ENCODE peak calls at places on chromosomes 16 and 17, in four cellular contexts. One of them, this sample, is unnamed.

GRCh38 chr16:23400387-23400930 is 52.5 kb downstream of the COG7 start:
- DNase-seq in HepG2: no peak
- DNase-seq in K562: no peak
- DNase-seq in SK-N-SH: no peak
- DNase-seq in this sample: no peak

GRCh38 chr16:89167425-89167941 is 4.1 kb upstream of the CDH15 start:
- DNase-seq in HepG2: peak
- DNase-seq in SK-N-SH: peak
- DNase-seq in K562: peak
- DNase-seq in this sample: peak

GRCh38 chr16:84141143-84141670 is 3.8 kb downstream of the HSDL1 start:
- DNase-seq in HepG2: peak
- DNase-seq in K562: no peak
- DNase-seq in SK-N-SH: no peak
- DNase-seq in this sample: peak

GRCh38 chr17:37489197-37490001 is at the start of gene DUSP14:
- DNase-seq in SK-N-SH: peak
- DNase-seq in HepG2: peak
- DNase-seq in K562: peak
- DNase-seq in this sample: peak

GRCh38 chr17:38777641-38778250 is 21.6 kb downstream of the PIP4K2B start:
- DNase-seq in HepG2: no peak
- DNase-seq in K562: no peak
- DNase-seq in SK-N-SH: no peak
- DNase-seq in this sample: no peak

GRCh38 chr17:72430611-72431432 is 310.0 kb downstream of the SOX9 start:
- DNase-seq in SK-N-SH: no peak
- DNase-seq in HepG2: no peak
- DNase-seq in K562: peak
- DNase-seq in this sample: peak

GRCh38 chr16:7744546-7745294 is 412.1 kb downstream of the RBFOX1 start:
- DNase-seq in SK-N-SH: no peak
- DNase-seq in K562: no peak
- DNase-seq in HepG2: no peak
- DNase-seq in this sample: no peak

GRCh38 chr17:80729016-80729415 is 184.4 kb downstream of the RPTOR start:
- DNase-seq in K562: no peak
- DNase-seq in HepG2: no peak
- DNase-seq in SK-N-SH: no peak
- DNase-seq in this sample: no peak

GRCh38 chr17:48047113-48047740 is 932 bp upstream of the NFE2L1 start:
- DNase-seq in HepG2: no peak
- DNase-seq in SK-N-SH: no peak
- DNase-seq in K562: no peak
- DNase-seq in this sample: no peak

DNA sequence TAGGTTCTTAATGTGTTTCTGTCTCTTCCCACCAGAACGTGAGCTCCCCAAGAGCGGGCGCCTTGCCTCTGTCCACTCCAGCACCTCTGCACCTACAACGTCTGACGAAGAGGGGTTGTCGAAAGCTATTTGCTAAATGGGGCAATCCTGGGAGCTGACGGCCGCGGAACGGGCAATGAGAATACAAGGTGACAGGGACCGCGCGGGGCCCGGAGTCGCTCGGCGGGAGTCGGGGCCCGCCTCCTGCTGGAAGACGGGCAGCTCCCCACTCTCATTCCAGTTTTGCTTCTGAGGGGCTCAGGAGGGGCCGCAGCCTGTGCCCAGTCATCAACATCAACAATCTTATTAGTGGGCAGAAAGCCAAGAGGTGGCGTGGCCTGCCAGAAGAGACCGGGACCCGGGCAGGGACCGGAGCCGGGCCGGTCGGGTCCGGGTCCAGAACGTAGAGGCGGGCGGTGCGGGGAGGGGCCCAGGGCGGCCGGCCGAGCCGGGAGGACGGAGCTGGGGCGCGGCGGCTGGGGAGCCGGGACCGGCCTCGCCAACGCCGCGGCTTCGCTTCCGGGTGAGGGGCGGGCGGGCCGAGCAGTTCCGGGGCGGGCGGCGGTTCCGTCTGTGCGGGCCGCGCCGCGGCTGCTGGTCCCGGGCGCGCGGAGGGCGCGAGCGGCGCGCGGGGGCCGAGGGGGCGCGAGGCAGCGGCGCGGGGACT is at the start of gene MOSMO:
- DNase-seq in K562: peak
- DNase-seq in HepG2: peak
- DNase-seq in SK-N-SH: peak
- DNase-seq in this sample: no peak
- TF ChIP-seq ELF1 in K562: peak
- TF ChIP-seq ELF1 in HepG2: peak
- TF ChIP-seq ELF1 in SK-N-SH: peak
- TF ChIP-seq ELF1 in this sample: no peak

GRCh38 chr17:12116143-12116542 is 95.5 kb downstream of the MAP2K4 start:
- DNase-seq in K562: no peak
- DNase-seq in SK-N-SH: no peak
- DNase-seq in HepG2: no peak
- DNase-seq in this sample: no peak

GRCh38 chr17:12107905-12108304 is 87.2 kb downstream of the MAP2K4 start:
- DNase-seq in SK-N-SH: no peak
- DNase-seq in K562: no peak
- DNase-seq in HepG2: no peak
- DNase-seq in this sample: no peak

GRCh38 chr17:12118617-12119016 is 97.9 kb downstream of the MAP2K4 start:
- DNase-seq in HepG2: no peak
- DNase-seq in SK-N-SH: no peak
- DNase-seq in K562: no peak
- DNase-seq in this sample: no peak

GRCh38 chr17:12114686-12115418 is 94.2 kb downstream of the MAP2K4 start:
- DNase-seq in SK-N-SH: no peak
- DNase-seq in K562: no peak
- DNase-seq in HepG2: no peak
- DNase-seq in this sample: no peak

GRCh38 chr17:12113156-12113555 is 92.5 kb downstream of the MAP2K4 start:
- DNase-seq in K562: no peak
- DNase-seq in HepG2: no peak
- DNase-seq in SK-N-SH: no peak
- DNase-seq in this sample: no peak
- TF ChIP-seq RAD21 in K562: no peak
- TF ChIP-seq RAD21 in HepG2: no peak
- TF ChIP-seq RAD21 in SK-N-SH: no peak
- TF ChIP-seq RAD21 in this sample: no peak

GRCh38 chr17:41660221-41660711 is 28.4 kb upstream of the EIF1 start:
- DNase-seq in K562: no peak
- DNase-seq in HepG2: no peak
- DNase-seq in SK-N-SH: no peak
- DNase-seq in this sample: no peak
- TF ChIP-seq ELF1 in K562: no peak
- TF ChIP-seq ELF1 in HepG2: no peak
- TF ChIP-seq ELF1 in SK-N-SH: no peak
- TF ChIP-seq ELF1 in this sample: no peak

DNA sequence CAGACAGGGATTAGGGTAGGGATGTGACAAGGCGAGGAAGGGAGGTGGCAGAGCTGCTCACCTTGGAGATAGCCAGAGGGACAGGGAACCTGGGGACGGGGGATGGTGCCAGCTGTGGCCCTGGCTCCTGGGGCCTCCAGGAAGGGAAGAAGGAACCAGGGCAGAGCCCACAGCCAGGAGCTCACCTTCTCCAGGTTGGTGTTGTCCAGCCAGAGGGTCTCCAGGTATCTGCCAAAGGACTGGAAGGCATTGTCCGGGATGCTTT is 893 bp downstream of the CHAD start:
- DNase-seq in K562: no peak
- DNase-seq in SK-N-SH: no peak
- DNase-seq in HepG2: no peak
- DNase-seq in this sample: no peak
- TF ChIP-seq RAD21 in K562: no peak
- TF ChIP-seq RAD21 in SK-N-SH: no peak
- TF ChIP-seq RAD21 in HepG2: no peak
- TF ChIP-seq RAD21 in this sample: no peak

This sample was measured in HCT116.